ENCODE peak calls at places on chromosomes 3 and 15, in four cellular contexts. M, Q, O and W are unnamed samples.

GRCh38 chr3:176789281-176789705 is 408.0 kb downstream of the TBL1XR1 start:
- DNase-seq in Q (no peak), M (no peak), O (no peak), W (no peak)

GRCh38 chr3:81936817-81937216 is 175.4 kb upstream of the GBE1 start:
- DNase-seq in Q (no peak), O (no peak), M (no peak), W (no peak)

GRCh38 chr15:30023798-30024295 is 58.9 kb upstream of the GOLGA8J start:
- DNase-seq in M (peak), Q (no peak), O (no peak), W (no peak)

GRCh38 chr3:168417016-168417415 is 321.3 kb upstream of the GOLIM4 start:
- DNase-seq in O (no peak), M (no peak), Q (no peak), W (no peak)

GRCh38 chr3:33063651-33064051 is 33.3 kb downstream of the GLB1 start:
- DNase-seq in Q (peak), O (no peak), M (no peak), W (no peak)

GRCh38 chr15:51837784-51838183 is 8.3 kb downstream of the TMOD3 start:
- DNase-seq in O (no peak), M (no peak), Q (no peak), W (no peak)

GRCh38 chr3:40516201-40516600 is 8.6 kb upstream of the ZNF621 start:
- DNase-seq in M (no peak), O (no peak), Q (no peak), W (no peak)

GRCh38 chr3:86948840-86949239 is 42.1 kb downstream of the VGLL3 start:
- DNase-seq in M (peak), Q (no peak), O (no peak), W (no peak)

GRCh38 chr15:56817266-56817665 is 84.0 kb upstream of the ZNF280D start:
- DNase-seq in Q (no peak), O (no peak), M (peak), W (no peak)

GRCh38 chr3:7489417-7489816 is 628.5 kb downstream of the GRM7 start:
- DNase-seq in Q (no peak), M (peak), O (no peak), W (no peak)

GRCh38 chr15:92817339-92817886 is 82.7 kb upstream of the CHD2 start:
- DNase-seq in O (no peak), Q (no peak), M (no peak), W (no peak)

GRCh38 chr3:165815682-165816081 is 21.5 kb downstream of the BCHE start:
- DNase-seq in O (no peak), M (no peak), Q (no peak), W (no peak)

GRCh38 chr3:154243353-154243752 is 80.9 kb downstream of the DHX36 start:
- DNase-seq in O (no peak), M (no peak), Q (no peak), W (no peak)

GRCh38 chr3:62119139-62119538 is 254.2 kb downstream of the FEZF2 start:
- DNase-seq in O (no peak), M (no peak), Q (no peak), W (no peak)

GRCh38 chr3:163327086-163327485 is 1751.2 kb downstream of the SI start:
- DNase-seq in Q (no peak), M (no peak), O (no peak), W (no peak)

GRCh38 chr3:47910777-47911440 is 105.3 kb downstream of the MAP4 start:
- DNase-seq in Q (no peak), O (no peak), M (peak), W (no peak)

GRCh38 chr3:88301273-88302002 is 151.7 kb downstream of the C3orf38 start:
- DNase-seq in O (no peak), Q (no peak), M (no peak), W (no peak)

GRCh38 chr3:107846282-107846852 is 244.5 kb downstream of the CD47 start:
- DNase-seq in O (peak), M (peak), Q (peak), W (peak)

GRCh38 chr15:72584006-72584405 is 70.5 kb upstream of the GOLGA6B start:
- DNase-seq in M (no peak), O (no peak), Q (no peak), W (no peak)

GRCh38 chr15:32029409-32029861 is 880 bp upstream of the CHRNA7 start:
- DNase-seq in M (no peak), Q (no peak), O (peak), W (no peak)

GRCh38 chr3:117997201-117998049 is 1037.2 kb downstream of the IGSF11 start:
- DNase-seq in M (peak), Q (peak), O (peak), W (peak)

GRCh38 chr3:25468866-25469319 is 40.8 kb downstream of the RARB start:
- DNase-seq in M (no peak), Q (no peak), O (peak), W (peak)

GRCh38 chr3:182738583-182739514 is 54.5 kb upstream of the ATP11B start:
- DNase-seq in Q (no peak), M (peak), O (no peak), W (no peak)